ENCODE peak calls at places on chromosomes 11 and 22, in four cellular contexts. R, I, Q and W are unnamed samples.
A peak's percentile ranks its signal among the peaks of the same experiment; 100 is the strongest.

GRCh38 chr11:124793466-124794278 is 6.5 kb downstream of the MSANTD2 start:
- DNase-seq in R (peak; percentile 35), I (peak; percentile 82), Q (peak; percentile 31), W (peak; percentile 76)

GRCh38 chr22:19930537-19931486 is 10.8 kb upstream of the COMT start:
- DNase-seq in R (no peak), I (no peak), Q (no peak), W (no peak)

GRCh38 chr22:20389288-20389687 is 4.7 kb upstream of the ZNF74 start:
- DNase-seq in R (no peak), I (no peak), Q (no peak), W (no peak)

GRCh38 chr11:60332923-60333322 is 5.9 kb downstream of the MS4A6E start:
- DNase-seq in R (no peak), I (no peak), Q (no peak), W (no peak)

GRCh38 chr11:6298605-6299004 is 21.7 kb downstream of the CAVIN3 start:
- DNase-seq in R (peak; percentile 9), I (peak; percentile 60), Q (peak; percentile 36), W (no peak)

GRCh38 chr11:61138940-61139339 is 22.3 kb downstream of the VPS37C start:
- DNase-seq in R (peak; percentile 90), I (no peak), Q (no peak), W (peak; percentile 77)

GRCh38 chr11:120378474-120378873 is 42.3 kb downstream of the ARHGEF12 start:
- DNase-seq in R (no peak), I (no peak), Q (no peak), W (no peak)

GRCh38 chr11:120056301-120057027 is 81.4 kb downstream of the TRIM29 start:
- DNase-seq in R (no peak), I (no peak), Q (no peak), W (no peak)

GRCh38 chr22:31223786-31224191 is 11.7 kb downstream of the LIMK2 start:
- DNase-seq in R (no peak), I (no peak), Q (no peak), W (no peak)

GRCh38 chr11:1242289-1242688 is 19.4 kb downstream of the MUC5B start:
- DNase-seq in R (no peak), I (no peak), Q (no peak), W (no peak)
- H3K27ac ChIP-seq in R (no peak overlapping the region), I (no peak overlapping the region), Q (no peak overlapping the region), W (no peak overlapping the region)

GRCh38 chr11:57376095-57376812 is 4.7 kb downstream of the PRG3 start:
- DNase-seq in R (no peak), I (no peak), Q (no peak), W (no peak)
- TF ChIP-seq EZH2 in R (no peak), I (no peak), Q (no peak), W (no peak)

GRCh38 chr11:118927554-118928107 is 1.9 kb upstream of the BCL9L start:
- DNase-seq in R (no peak), I (peak; percentile 38), Q (no peak), W (no peak)

GRCh38 chr11:118930152-118930712 is 4.5 kb upstream of the BCL9L start:
- DNase-seq in R (peak; percentile 59), I (peak; percentile 100), Q (peak; percentile 93), W (peak; percentile 90)

GRCh38 chr11:118928108-118928869 is 2.6 kb upstream of the BCL9L start:
- DNase-seq in R (peak; percentile 92), I (peak; percentile 98), Q (peak; percentile 91), W (peak; percentile 97)

GRCh38 chr11:118929496-118930151 is 3.9 kb upstream of the BCL9L start:
- DNase-seq in R (peak; percentile 92), I (peak; percentile 88), Q (peak; percentile 81), W (peak; percentile 98)

GRCh38 chr11:118928870-118929495 is 3.3 kb upstream of the BCL9L start:
- DNase-seq in R (peak; percentile 70), I (peak; percentile 71), Q (no peak), W (peak; percentile 88)
- TF ChIP-seq CTCF in R (no peak), I (peak; percentile 21), Q (peak; percentile 16), W (peak; percentile 13)

GRCh38 chr11:23112390-23112789 is 252.1 kb upstream of the CCDC179 start:
- DNase-seq in R (no peak), I (no peak), Q (no peak), W (no peak)
- H3K27ac ChIP-seq in R (no peak overlapping the region), I (no peak overlapping the region), Q (no peak overlapping the region), W (no peak overlapping the region)